ENCODE peak calls at places on chromosomes 7 and 10, in six cellular contexts. One of them, this sample, is unnamed.

GRCh38 chr7:111690364-111691111 is 128.2 kb upstream of the IMMP2L start:
- DNase-seq in fibroblast of the aortic adventitia: no peak
- DNase-seq in activated naive CD8-positive, alpha-beta T cell treated with anti-CD3 and anti-CD28 coated beads for 36 hours: no peak
- DNase-seq in progenitor cell of endocrine pancreas: no peak
- DNase-seq in AG09309: no peak
- DNase-seq in activated CD4-positive, alpha-beta T cell treated with anti-CD3 and anti-CD28 coated beads, Interleukin-2, amount 50 U/mL, for 1 hour: no peak
- DNase-seq in this sample: no peak

GRCh38 chr7:44477063-44477830 is 13.2 kb downstream of the NUDCD3 start:
- DNase-seq in fibroblast of the aortic adventitia: peak
- DNase-seq in activated naive CD8-positive, alpha-beta T cell treated with anti-CD3 and anti-CD28 coated beads for 36 hours: peak
- DNase-seq in progenitor cell of endocrine pancreas: peak
- DNase-seq in AG09309: peak
- DNase-seq in activated CD4-positive, alpha-beta T cell treated with anti-CD3 and anti-CD28 coated beads, Interleukin-2, amount 50 U/mL, for 1 hour: peak
- DNase-seq in this sample: peak

GRCh38 chr10:21721000-21721670 is 187.1 kb downstream of the MLLT10 start:
- DNase-seq in fibroblast of the aortic adventitia: no peak
- DNase-seq in activated naive CD8-positive, alpha-beta T cell treated with anti-CD3 and anti-CD28 coated beads for 36 hours: no peak
- DNase-seq in progenitor cell of endocrine pancreas: no peak
- DNase-seq in AG09309: no peak
- DNase-seq in activated CD4-positive, alpha-beta T cell treated with anti-CD3 and anti-CD28 coated beads, Interleukin-2, amount 50 U/mL, for 1 hour: no peak
- DNase-seq in this sample: no peak

GRCh38 chr10:98326621-98327027 is 58.6 kb upstream of the LOXL4 start:
- DNase-seq in fibroblast of the aortic adventitia: no peak
- DNase-seq in activated naive CD8-positive, alpha-beta T cell treated with anti-CD3 and anti-CD28 coated beads for 36 hours: no peak
- DNase-seq in progenitor cell of endocrine pancreas: no peak
- DNase-seq in AG09309: no peak
- DNase-seq in activated CD4-positive, alpha-beta T cell treated with anti-CD3 and anti-CD28 coated beads, Interleukin-2, amount 50 U/mL, for 1 hour: no peak
- DNase-seq in this sample: no peak

GRCh38 chr10:109824206-109824605 is 99.1 kb downstream of the XPNPEP1 start:
- DNase-seq in fibroblast of the aortic adventitia: no peak
- DNase-seq in activated naive CD8-positive, alpha-beta T cell treated with anti-CD3 and anti-CD28 coated beads for 36 hours: no peak
- DNase-seq in progenitor cell of endocrine pancreas: no peak
- DNase-seq in AG09309: no peak
- DNase-seq in activated CD4-positive, alpha-beta T cell treated with anti-CD3 and anti-CD28 coated beads, Interleukin-2, amount 50 U/mL, for 1 hour: no peak
- DNase-seq in this sample: no peak

GRCh38 chr7:17298840-17299476 is 506 bp downstream of the AHR start:
- DNase-seq in fibroblast of the aortic adventitia: no peak
- DNase-seq in activated naive CD8-positive, alpha-beta T cell treated with anti-CD3 and anti-CD28 coated beads for 36 hours: peak
- DNase-seq in progenitor cell of endocrine pancreas: peak
- DNase-seq in AG09309: no peak
- DNase-seq in activated CD4-positive, alpha-beta T cell treated with anti-CD3 and anti-CD28 coated beads, Interleukin-2, amount 50 U/mL, for 1 hour: peak
- DNase-seq in this sample: peak

GRCh38 chr7:83306487-83306886 is 143.8 kb upstream of the PCLO start:
- DNase-seq in fibroblast of the aortic adventitia: no peak
- DNase-seq in activated naive CD8-positive, alpha-beta T cell treated with anti-CD3 and anti-CD28 coated beads for 36 hours: no peak
- DNase-seq in progenitor cell of endocrine pancreas: no peak
- DNase-seq in AG09309: no peak
- DNase-seq in activated CD4-positive, alpha-beta T cell treated with anti-CD3 and anti-CD28 coated beads, Interleukin-2, amount 50 U/mL, for 1 hour: no peak
- DNase-seq in this sample: no peak

GRCh38 chr7:35975851-35976454 is 175.1 kb downstream of the SEPTIN7 start:
- DNase-seq in fibroblast of the aortic adventitia: peak
- DNase-seq in activated naive CD8-positive, alpha-beta T cell treated with anti-CD3 and anti-CD28 coated beads for 36 hours: peak
- DNase-seq in progenitor cell of endocrine pancreas: peak
- DNase-seq in AG09309: peak
- DNase-seq in activated CD4-positive, alpha-beta T cell treated with anti-CD3 and anti-CD28 coated beads, Interleukin-2, amount 50 U/mL, for 1 hour: peak
- DNase-seq in this sample: peak

GRCh38 chr10:58044072-58044471 is 223.6 kb downstream of the IPMK start:
- DNase-seq in fibroblast of the aortic adventitia: peak
- DNase-seq in activated naive CD8-positive, alpha-beta T cell treated with anti-CD3 and anti-CD28 coated beads for 36 hours: no peak
- DNase-seq in progenitor cell of endocrine pancreas: no peak
- DNase-seq in AG09309: peak
- DNase-seq in activated CD4-positive, alpha-beta T cell treated with anti-CD3 and anti-CD28 coated beads, Interleukin-2, amount 50 U/mL, for 1 hour: no peak
- DNase-seq in this sample: peak

GRCh38 chr7:87574630-87575029 is 26.1 kb downstream of the ABCB1 start:
- DNase-seq in fibroblast of the aortic adventitia: peak
- DNase-seq in activated naive CD8-positive, alpha-beta T cell treated with anti-CD3 and anti-CD28 coated beads for 36 hours: no peak
- DNase-seq in progenitor cell of endocrine pancreas: no peak
- DNase-seq in AG09309: no peak
- DNase-seq in activated CD4-positive, alpha-beta T cell treated with anti-CD3 and anti-CD28 coated beads, Interleukin-2, amount 50 U/mL, for 1 hour: no peak
- DNase-seq in this sample: peak

GRCh38 chr7:155962191-155962967 is 150.1 kb upstream of the SHH start:
- DNase-seq in fibroblast of the aortic adventitia: peak
- DNase-seq in activated naive CD8-positive, alpha-beta T cell treated with anti-CD3 and anti-CD28 coated beads for 36 hours: peak
- DNase-seq in progenitor cell of endocrine pancreas: no peak
- DNase-seq in AG09309: no peak
- DNase-seq in activated CD4-positive, alpha-beta T cell treated with anti-CD3 and anti-CD28 coated beads, Interleukin-2, amount 50 U/mL, for 1 hour: no peak
- DNase-seq in this sample: peak

GRCh38 chr10:86974484-86974883 is 6.2 kb downstream of the ADIRF start:
- DNase-seq in fibroblast of the aortic adventitia: no peak
- DNase-seq in activated naive CD8-positive, alpha-beta T cell treated with anti-CD3 and anti-CD28 coated beads for 36 hours: no peak
- DNase-seq in progenitor cell of endocrine pancreas: no peak
- DNase-seq in AG09309: no peak
- DNase-seq in activated CD4-positive, alpha-beta T cell treated with anti-CD3 and anti-CD28 coated beads, Interleukin-2, amount 50 U/mL, for 1 hour: no peak
- DNase-seq in this sample: no peak

GRCh38 chr10:47214520-47214919 is 85.5 kb upstream of the GDF10 start:
- DNase-seq in fibroblast of the aortic adventitia: peak
- DNase-seq in activated naive CD8-positive, alpha-beta T cell treated with anti-CD3 and anti-CD28 coated beads for 36 hours: no peak
- DNase-seq in progenitor cell of endocrine pancreas: no peak
- DNase-seq in AG09309: no peak
- DNase-seq in activated CD4-positive, alpha-beta T cell treated with anti-CD3 and anti-CD28 coated beads, Interleukin-2, amount 50 U/mL, for 1 hour: no peak
- DNase-seq in this sample: peak

GRCh38 chr7:108303332-108303731 is 152.9 kb downstream of the NRCAM start:
- DNase-seq in fibroblast of the aortic adventitia: no peak
- DNase-seq in activated naive CD8-positive, alpha-beta T cell treated with anti-CD3 and anti-CD28 coated beads for 36 hours: no peak
- DNase-seq in progenitor cell of endocrine pancreas: no peak
- DNase-seq in AG09309: no peak
- DNase-seq in activated CD4-positive, alpha-beta T cell treated with anti-CD3 and anti-CD28 coated beads, Interleukin-2, amount 50 U/mL, for 1 hour: no peak
- DNase-seq in this sample: no peak

GRCh38 chr7:15864260-15864991 is 177.9 kb upstream of the MEOX2 start:
- DNase-seq in fibroblast of the aortic adventitia: peak
- DNase-seq in activated naive CD8-positive, alpha-beta T cell treated with anti-CD3 and anti-CD28 coated beads for 36 hours: no peak
- DNase-seq in progenitor cell of endocrine pancreas: no peak
- DNase-seq in AG09309: no peak
- DNase-seq in activated CD4-positive, alpha-beta T cell treated with anti-CD3 and anti-CD28 coated beads, Interleukin-2, amount 50 U/mL, for 1 hour: no peak
- DNase-seq in this sample: no peak

GRCh38 chr10:44293842-44294241 is 91.1 kb downstream of the CXCL12 start:
- DNase-seq in fibroblast of the aortic adventitia: peak
- DNase-seq in activated naive CD8-positive, alpha-beta T cell treated with anti-CD3 and anti-CD28 coated beads for 36 hours: no peak
- DNase-seq in progenitor cell of endocrine pancreas: no peak
- DNase-seq in AG09309: peak
- DNase-seq in activated CD4-positive, alpha-beta T cell treated with anti-CD3 and anti-CD28 coated beads, Interleukin-2, amount 50 U/mL, for 1 hour: no peak
- DNase-seq in this sample: peak

GRCh38 chr7:66930341-66930740 is 9.3 kb downstream of the TMEM248 start:
- DNase-seq in fibroblast of the aortic adventitia: peak
- DNase-seq in activated naive CD8-positive, alpha-beta T cell treated with anti-CD3 and anti-CD28 coated beads for 36 hours: no peak
- DNase-seq in progenitor cell of endocrine pancreas: no peak
- DNase-seq in AG09309: no peak
- DNase-seq in activated CD4-positive, alpha-beta T cell treated with anti-CD3 and anti-CD28 coated beads, Interleukin-2, amount 50 U/mL, for 1 hour: no peak
- DNase-seq in this sample: peak

GRCh38 chr10:129047001-129047400 is 420.0 kb upstream of the MGMT start:
- DNase-seq in fibroblast of the aortic adventitia: peak
- DNase-seq in activated naive CD8-positive, alpha-beta T cell treated with anti-CD3 and anti-CD28 coated beads for 36 hours: no peak
- DNase-seq in progenitor cell of endocrine pancreas: no peak
- DNase-seq in AG09309: no peak
- DNase-seq in activated CD4-positive, alpha-beta T cell treated with anti-CD3 and anti-CD28 coated beads, Interleukin-2, amount 50 U/mL, for 1 hour: no peak
- DNase-seq in this sample: peak

GRCh38 chr7:140744005-140744404 is 47.5 kb downstream of the NDUFB2 start:
- DNase-seq in fibroblast of the aortic adventitia: no peak
- DNase-seq in activated naive CD8-positive, alpha-beta T cell treated with anti-CD3 and anti-CD28 coated beads for 36 hours: no peak
- DNase-seq in progenitor cell of endocrine pancreas: no peak
- DNase-seq in AG09309: no peak
- DNase-seq in activated CD4-positive, alpha-beta T cell treated with anti-CD3 and anti-CD28 coated beads, Interleukin-2, amount 50 U/mL, for 1 hour: no peak
- DNase-seq in this sample: no peak

GRCh38 chr10:100303724-100304319 is 17.3 kb upstream of the BLOC1S2 start:
- DNase-seq in fibroblast of the aortic adventitia: peak
- DNase-seq in activated naive CD8-positive, alpha-beta T cell treated with anti-CD3 and anti-CD28 coated beads for 36 hours: no peak
- DNase-seq in progenitor cell of endocrine pancreas: no peak
- DNase-seq in AG09309: no peak
- DNase-seq in activated CD4-positive, alpha-beta T cell treated with anti-CD3 and anti-CD28 coated beads, Interleukin-2, amount 50 U/mL, for 1 hour: no peak
- DNase-seq in this sample: peak

GRCh38 chr10:47013469-47014169 is 102.4 kb downstream of the PTPN20 start:
- DNase-seq in fibroblast of the aortic adventitia: peak
- DNase-seq in activated naive CD8-positive, alpha-beta T cell treated with anti-CD3 and anti-CD28 coated beads for 36 hours: no peak
- DNase-seq in progenitor cell of endocrine pancreas: no peak
- DNase-seq in AG09309: no peak
- DNase-seq in activated CD4-positive, alpha-beta T cell treated with anti-CD3 and anti-CD28 coated beads, Interleukin-2, amount 50 U/mL, for 1 hour: no peak
- DNase-seq in this sample: no peak

GRCh38 chr10:1576467-1577259 is 160.7 kb downstream of the ADARB2 start:
- DNase-seq in fibroblast of the aortic adventitia: no peak
- DNase-seq in activated naive CD8-positive, alpha-beta T cell treated with anti-CD3 and anti-CD28 coated beads for 36 hours: no peak
- DNase-seq in progenitor cell of endocrine pancreas: no peak
- DNase-seq in AG09309: no peak
- DNase-seq in activated CD4-positive, alpha-beta T cell treated with anti-CD3 and anti-CD28 coated beads, Interleukin-2, amount 50 U/mL, for 1 hour: no peak
- DNase-seq in this sample: no peak

GRCh38 chr7:29988391-29989256 is 977 bp downstream of the SCRN1 start:
- DNase-seq in fibroblast of the aortic adventitia: peak
- DNase-seq in activated naive CD8-positive, alpha-beta T cell treated with anti-CD3 and anti-CD28 coated beads for 36 hours: peak
- DNase-seq in progenitor cell of endocrine pancreas: peak
- DNase-seq in AG09309: no peak
- DNase-seq in activated CD4-positive, alpha-beta T cell treated with anti-CD3 and anti-CD28 coated beads, Interleukin-2, amount 50 U/mL, for 1 hour: peak
- DNase-seq in this sample: peak

GRCh38 chr10:106938448-106939014 is 226.0 kb downstream of the SORCS1 start:
- DNase-seq in fibroblast of the aortic adventitia: no peak
- DNase-seq in activated naive CD8-positive, alpha-beta T cell treated with anti-CD3 and anti-CD28 coated beads for 36 hours: no peak
- DNase-seq in progenitor cell of endocrine pancreas: no peak
- DNase-seq in AG09309: no peak
- DNase-seq in activated CD4-positive, alpha-beta T cell treated with anti-CD3 and anti-CD28 coated beads, Interleukin-2, amount 50 U/mL, for 1 hour: no peak
- DNase-seq in this sample: no peak

GRCh38 chr7:46512901-46513431 is 591.9 kb upstream of the IGFBP3 start:
- DNase-seq in fibroblast of the aortic adventitia: no peak
- DNase-seq in activated naive CD8-positive, alpha-beta T cell treated with anti-CD3 and anti-CD28 coated beads for 36 hours: no peak
- DNase-seq in progenitor cell of endocrine pancreas: no peak
- DNase-seq in AG09309: no peak
- DNase-seq in activated CD4-positive, alpha-beta T cell treated with anti-CD3 and anti-CD28 coated beads, Interleukin-2, amount 50 U/mL, for 1 hour: no peak
- DNase-seq in this sample: peak

GRCh38 chr7:116468534-116468933 is 31.0 kb upstream of the CAV2 start:
- DNase-seq in fibroblast of the aortic adventitia: no peak
- DNase-seq in activated naive CD8-positive, alpha-beta T cell treated with anti-CD3 and anti-CD28 coated beads for 36 hours: no peak
- DNase-seq in progenitor cell of endocrine pancreas: no peak
- DNase-seq in AG09309: no peak
- DNase-seq in activated CD4-positive, alpha-beta T cell treated with anti-CD3 and anti-CD28 coated beads, Interleukin-2, amount 50 U/mL, for 1 hour: no peak
- DNase-seq in this sample: no peak

GRCh38 chr10:58086763-58087150 is 180.9 kb downstream of the IPMK start:
- DNase-seq in fibroblast of the aortic adventitia: no peak
- DNase-seq in activated naive CD8-positive, alpha-beta T cell treated with anti-CD3 and anti-CD28 coated beads for 36 hours: no peak
- DNase-seq in progenitor cell of endocrine pancreas: no peak
- DNase-seq in AG09309: no peak
- DNase-seq in activated CD4-positive, alpha-beta T cell treated with anti-CD3 and anti-CD28 coated beads, Interleukin-2, amount 50 U/mL, for 1 hour: no peak
- DNase-seq in this sample: no peak

GRCh38 chr10:118763202-118763988 is 8.6 kb upstream of the CACUL1 start:
- DNase-seq in fibroblast of the aortic adventitia: no peak
- DNase-seq in activated naive CD8-positive, alpha-beta T cell treated with anti-CD3 and anti-CD28 coated beads for 36 hours: no peak
- DNase-seq in progenitor cell of endocrine pancreas: no peak
- DNase-seq in AG09309: no peak
- DNase-seq in activated CD4-positive, alpha-beta T cell treated with anti-CD3 and anti-CD28 coated beads, Interleukin-2, amount 50 U/mL, for 1 hour: no peak
- DNase-seq in this sample: no peak

GRCh38 chr10:7917736-7918135 is 99.4 kb downstream of the TAF3 start:
- DNase-seq in fibroblast of the aortic adventitia: no peak
- DNase-seq in activated naive CD8-positive, alpha-beta T cell treated with anti-CD3 and anti-CD28 coated beads for 36 hours: no peak
- DNase-seq in progenitor cell of endocrine pancreas: no peak
- DNase-seq in AG09309: no peak
- DNase-seq in activated CD4-positive, alpha-beta T cell treated with anti-CD3 and anti-CD28 coated beads, Interleukin-2, amount 50 U/mL, for 1 hour: no peak
- DNase-seq in this sample: no peak